ENCODE peak calls at places on chromosome 2, in nine cellular contexts. One of them, this sample, is unnamed.

GRCh38 chr2:152036611-152037469 is 62.0 kb downstream of the CACNB4 start:
- DNase-seq in WTC11: peak; percentile 78
- DNase-seq in fibroblast of the aortic adventitia: peak; percentile 83
- DNase-seq in lower lobe of right lung: peak; percentile 55
- DNase-seq in type B pancreatic cell: no peak
- DNase-seq in Calu3: peak; percentile 65
- DNase-seq in astrocyte of the spinal cord: peak; percentile 75
- DNase-seq in endothelial cell: peak; percentile 71
- DNase-seq in coronary artery: no peak
- DNase-seq in this sample: peak; percentile 77

GRCh38 chr2:218081695-218082094 is 12.6 kb downstream of the RUFY4 start:
- DNase-seq in WTC11: no peak
- DNase-seq in fibroblast of the aortic adventitia: peak; percentile 25
- DNase-seq in lower lobe of right lung: no peak
- DNase-seq in type B pancreatic cell: no peak
- DNase-seq in Calu3: no peak
- DNase-seq in astrocyte of the spinal cord: peak; percentile 6
- DNase-seq in endothelial cell: no peak
- DNase-seq in coronary artery: no peak
- DNase-seq in this sample: no peak

GRCh38 chr2:211867845-211868361 is 670.7 kb downstream of the ERBB4 start:
- DNase-seq in WTC11: no peak
- DNase-seq in fibroblast of the aortic adventitia: peak; percentile 49
- DNase-seq in lower lobe of right lung: no peak
- DNase-seq in type B pancreatic cell: no peak
- DNase-seq in Calu3: no peak
- DNase-seq in astrocyte of the spinal cord: peak; percentile 54
- DNase-seq in endothelial cell: no peak
- DNase-seq in coronary artery: no peak
- DNase-seq in this sample: no peak

GRCh38 chr2:39127973-39128372 is 7.1 kb upstream of the SOS1 start:
- DNase-seq in WTC11: no peak
- DNase-seq in fibroblast of the aortic adventitia: peak; percentile 60
- DNase-seq in lower lobe of right lung: no peak
- DNase-seq in type B pancreatic cell: no peak
- DNase-seq in Calu3: no peak
- DNase-seq in astrocyte of the spinal cord: no peak
- DNase-seq in endothelial cell: no peak
- DNase-seq in coronary artery: no peak
- DNase-seq in this sample: peak; percentile 82

GRCh38 chr2:45199973-45200372 is 190.7 kb upstream of the SIX2 start:
- DNase-seq in WTC11: no peak
- DNase-seq in fibroblast of the aortic adventitia: peak; percentile 78
- DNase-seq in lower lobe of right lung: no peak
- DNase-seq in type B pancreatic cell: no peak
- DNase-seq in Calu3: no peak
- DNase-seq in astrocyte of the spinal cord: no peak
- DNase-seq in endothelial cell: no peak
- DNase-seq in coronary artery: no peak
- DNase-seq in this sample: no peak

GRCh38 chr2:45968946-45969584 is 317.6 kb downstream of the PRKCE start:
- DNase-seq in WTC11: no peak
- DNase-seq in fibroblast of the aortic adventitia: peak; percentile 55
- DNase-seq in lower lobe of right lung: no peak
- DNase-seq in type B pancreatic cell: peak; percentile 51
- DNase-seq in Calu3: no peak
- DNase-seq in astrocyte of the spinal cord: peak; percentile 32
- DNase-seq in endothelial cell: no peak
- DNase-seq in coronary artery: peak; percentile 64
- DNase-seq in this sample: no peak

GRCh38 chr2:120551540-120551939 is 184.1 kb upstream of the GLI2 start:
- DNase-seq in WTC11: no peak
- DNase-seq in fibroblast of the aortic adventitia: no peak
- DNase-seq in lower lobe of right lung: no peak
- DNase-seq in type B pancreatic cell: no peak
- DNase-seq in Calu3: no peak
- DNase-seq in astrocyte of the spinal cord: no peak
- DNase-seq in endothelial cell: no peak
- DNase-seq in coronary artery: no peak
- DNase-seq in this sample: no peak

GRCh38 chr2:45289997-45290673 is 280.9 kb upstream of the SIX2 start:
- DNase-seq in WTC11: no peak
- DNase-seq in fibroblast of the aortic adventitia: peak; percentile 48
- DNase-seq in lower lobe of right lung: no peak
- DNase-seq in type B pancreatic cell: no peak
- DNase-seq in Calu3: no peak
- DNase-seq in astrocyte of the spinal cord: no peak
- DNase-seq in endothelial cell: no peak
- DNase-seq in coronary artery: no peak
- DNase-seq in this sample: no peak

GRCh38 chr2:240147382-240147781 is 6.9 kb upstream of the OTOS start:
- DNase-seq in WTC11: no peak
- DNase-seq in fibroblast of the aortic adventitia: no peak
- DNase-seq in lower lobe of right lung: no peak
- DNase-seq in type B pancreatic cell: no peak
- DNase-seq in Calu3: no peak
- DNase-seq in astrocyte of the spinal cord: no peak
- DNase-seq in endothelial cell: no peak
- DNase-seq in coronary artery: no peak
- DNase-seq in this sample: no peak

GRCh38 chr2:96359866-96360265 is 24.3 kb downstream of the NCAPH start:
- DNase-seq in WTC11: no peak
- DNase-seq in fibroblast of the aortic adventitia: no peak
- DNase-seq in lower lobe of right lung: no peak
- DNase-seq in type B pancreatic cell: no peak
- DNase-seq in Calu3: no peak
- DNase-seq in astrocyte of the spinal cord: no peak
- DNase-seq in endothelial cell: no peak
- DNase-seq in coronary artery: no peak
- DNase-seq in this sample: no peak

GRCh38 chr2:23456881-23457760 is 72.1 kb downstream of the KLHL29 start:
- DNase-seq in WTC11: no peak
- DNase-seq in fibroblast of the aortic adventitia: peak; percentile 46
- DNase-seq in lower lobe of right lung: no peak
- DNase-seq in type B pancreatic cell: no peak
- DNase-seq in Calu3: no peak
- DNase-seq in astrocyte of the spinal cord: no peak
- DNase-seq in endothelial cell: no peak
- DNase-seq in coronary artery: peak; percentile 58
- DNase-seq in this sample: no peak

DNA sequence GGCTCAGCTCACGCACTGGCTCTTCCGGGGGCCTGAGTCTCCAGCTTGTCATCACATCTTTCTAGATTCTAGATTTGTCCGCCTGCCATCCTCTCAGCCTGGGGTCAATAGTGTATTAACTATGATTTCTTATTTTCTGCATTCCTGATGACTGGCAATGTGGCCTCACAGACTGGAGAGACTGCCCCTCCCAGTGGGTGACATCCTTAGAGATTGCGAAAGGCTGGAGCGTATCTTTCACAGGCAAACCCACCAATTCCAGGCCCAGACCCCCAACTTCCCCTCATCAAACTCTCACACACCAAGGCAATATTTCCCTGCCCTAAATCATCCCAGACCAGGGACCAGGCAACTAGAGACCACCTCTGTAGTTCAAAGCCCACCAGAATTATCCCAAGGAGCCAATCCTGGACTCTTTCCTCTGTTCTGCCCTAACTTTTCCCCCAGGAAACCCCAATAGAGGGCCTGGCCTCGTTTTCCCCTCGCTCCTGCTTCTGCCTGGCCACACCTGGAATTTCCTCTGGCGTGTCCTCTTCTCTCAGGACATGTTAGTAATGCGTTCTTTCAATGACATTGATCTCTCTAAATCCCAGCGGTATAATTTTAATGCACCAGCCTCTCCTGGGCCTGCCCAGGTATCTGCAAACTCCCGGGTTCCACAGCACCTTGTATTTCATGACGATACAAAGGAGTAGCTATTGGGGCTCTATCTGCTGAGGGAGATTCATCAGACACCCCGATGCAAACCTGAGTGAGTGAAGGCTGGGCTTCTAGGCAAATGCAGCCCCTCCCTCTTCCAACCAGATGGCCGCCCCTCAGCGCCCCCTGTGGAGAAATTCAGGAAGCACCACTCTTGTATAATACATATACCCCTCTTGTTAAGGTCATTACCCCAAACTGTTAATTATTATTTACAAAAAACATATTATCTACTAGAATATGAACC is 2.4 kb upstream of the KCNF1 start:
- DNase-seq in WTC11: peak; percentile 81
- DNase-seq in fibroblast of the aortic adventitia: no peak
- DNase-seq in lower lobe of right lung: no peak
- DNase-seq in type B pancreatic cell: no peak
- DNase-seq in Calu3: peak; percentile 34
- DNase-seq in astrocyte of the spinal cord: no peak
- DNase-seq in endothelial cell: peak; percentile 70
- DNase-seq in coronary artery: no peak
- DNase-seq in this sample: peak; percentile 39
- TF ChIP-seq CTCF in WTC11: peak; percentile 66
- TF ChIP-seq CTCF in fibroblast of the aortic adventitia: peak; percentile 24
- TF ChIP-seq CTCF in lower lobe of right lung: peak; percentile 30
- TF ChIP-seq CTCF in type B pancreatic cell: peak; percentile 83
- TF ChIP-seq CTCF in Calu3: peak; percentile 29
- TF ChIP-seq CTCF in astrocyte of the spinal cord: peak; percentile 58
- TF ChIP-seq CTCF in endothelial cell: peak; percentile 76
- TF ChIP-seq CTCF in coronary artery: no peak
- TF ChIP-seq CTCF in this sample: peak; percentile 56

DNA sequence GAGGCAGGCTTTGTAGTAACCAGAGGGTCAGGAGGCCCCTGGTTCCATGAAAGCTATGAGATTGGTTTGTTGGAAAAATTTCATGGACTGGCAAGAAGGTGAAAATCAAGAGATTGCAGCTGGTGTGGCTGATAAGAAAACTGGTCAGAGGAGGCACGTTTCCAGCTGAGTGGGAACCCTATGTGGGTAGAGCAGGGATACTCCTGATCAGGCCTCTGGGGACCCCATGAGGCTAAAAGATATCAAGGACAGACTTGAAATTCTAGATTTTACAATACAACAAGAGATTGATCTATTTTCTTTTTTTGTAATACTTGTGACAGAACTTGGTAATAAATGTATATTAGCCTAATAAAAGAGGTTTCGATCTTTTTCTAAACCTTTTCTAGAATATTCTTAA is 1615.1 kb downstream of the DPP10 start:
- DNase-seq in WTC11: no peak
- DNase-seq in fibroblast of the aortic adventitia: no peak
- DNase-seq in lower lobe of right lung: no peak
- DNase-seq in type B pancreatic cell: no peak
- DNase-seq in Calu3: no peak
- DNase-seq in astrocyte of the spinal cord: no peak
- DNase-seq in endothelial cell: no peak
- DNase-seq in coronary artery: no peak
- DNase-seq in this sample: no peak
- TF ChIP-seq CTCF in WTC11: no peak
- TF ChIP-seq CTCF in fibroblast of the aortic adventitia: no peak
- TF ChIP-seq CTCF in lower lobe of right lung: no peak
- TF ChIP-seq CTCF in type B pancreatic cell: no peak
- TF ChIP-seq CTCF in Calu3: no peak
- TF ChIP-seq CTCF in astrocyte of the spinal cord: no peak
- TF ChIP-seq CTCF in endothelial cell: no peak
- TF ChIP-seq CTCF in coronary artery: no peak
- TF ChIP-seq CTCF in this sample: no peak

GRCh38 chr2:178800510-178800909 is 6.7 kb downstream of the TTN start:
- DNase-seq in WTC11: no peak
- DNase-seq in fibroblast of the aortic adventitia: no peak
- DNase-seq in lower lobe of right lung: no peak
- DNase-seq in type B pancreatic cell: no peak
- DNase-seq in Calu3: no peak
- DNase-seq in astrocyte of the spinal cord: no peak
- DNase-seq in endothelial cell: no peak
- DNase-seq in coronary artery: no peak
- DNase-seq in this sample: no peak

GRCh38 chr2:178799305-178799704 is 7.9 kb downstream of the TTN start:
- DNase-seq in WTC11: no peak
- DNase-seq in fibroblast of the aortic adventitia: no peak
- DNase-seq in lower lobe of right lung: no peak
- DNase-seq in type B pancreatic cell: no peak
- DNase-seq in Calu3: no peak
- DNase-seq in astrocyte of the spinal cord: no peak
- DNase-seq in endothelial cell: no peak
- DNase-seq in coronary artery: no peak
- DNase-seq in this sample: no peak

GRCh38 chr2:178806543-178806942 is 680 bp downstream of the TTN start:
- DNase-seq in WTC11: no peak
- DNase-seq in fibroblast of the aortic adventitia: no peak
- DNase-seq in lower lobe of right lung: no peak
- DNase-seq in type B pancreatic cell: no peak
- DNase-seq in Calu3: no peak
- DNase-seq in astrocyte of the spinal cord: no peak
- DNase-seq in endothelial cell: no peak
- DNase-seq in coronary artery: no peak
- DNase-seq in this sample: no peak

GRCh38 chr2:178807227-178808008 is at the start of gene TTN:
- DNase-seq in WTC11: no peak
- DNase-seq in fibroblast of the aortic adventitia: no peak
- DNase-seq in lower lobe of right lung: no peak
- DNase-seq in type B pancreatic cell: no peak
- DNase-seq in Calu3: no peak
- DNase-seq in astrocyte of the spinal cord: no peak
- DNase-seq in endothelial cell: no peak
- DNase-seq in coronary artery: no peak
- DNase-seq in this sample: no peak

DNA sequence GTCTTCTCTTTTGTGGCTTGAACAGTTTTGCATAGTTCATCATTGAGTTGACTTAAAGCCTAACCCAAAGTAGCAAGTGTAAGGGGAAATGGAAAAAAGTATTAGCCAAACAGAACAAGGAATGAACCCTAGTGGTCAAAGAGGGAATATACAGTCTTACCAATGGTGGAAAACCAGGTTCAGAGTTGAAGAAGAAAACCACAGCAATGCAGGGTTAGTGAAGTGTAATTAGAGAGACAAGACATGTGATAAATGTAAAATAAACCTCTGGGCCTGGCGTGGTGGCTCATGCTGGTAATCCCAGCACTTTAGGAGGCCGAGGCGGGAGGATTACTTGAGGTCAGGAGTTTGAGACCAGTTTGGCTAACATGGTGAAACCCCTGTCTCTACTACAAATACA is 2.4 kb downstream of the TTN start:
- DNase-seq in WTC11: no peak
- DNase-seq in fibroblast of the aortic adventitia: no peak
- DNase-seq in lower lobe of right lung: no peak
- DNase-seq in type B pancreatic cell: no peak
- DNase-seq in Calu3: no peak
- DNase-seq in astrocyte of the spinal cord: no peak
- DNase-seq in endothelial cell: no peak
- DNase-seq in coronary artery: no peak
- DNase-seq in this sample: no peak
- TF ChIP-seq CTCF in WTC11: peak; percentile 87
- TF ChIP-seq CTCF in fibroblast of the aortic adventitia: no peak
- TF ChIP-seq CTCF in lower lobe of right lung: peak; percentile 57
- TF ChIP-seq CTCF in type B pancreatic cell: peak; percentile 75
- TF ChIP-seq CTCF in Calu3: peak; percentile 56
- TF ChIP-seq CTCF in astrocyte of the spinal cord: peak; percentile 44
- TF ChIP-seq CTCF in endothelial cell: peak; percentile 86
- TF ChIP-seq CTCF in coronary artery: no peak
- TF ChIP-seq CTCF in this sample: peak; percentile 44

DNA sequence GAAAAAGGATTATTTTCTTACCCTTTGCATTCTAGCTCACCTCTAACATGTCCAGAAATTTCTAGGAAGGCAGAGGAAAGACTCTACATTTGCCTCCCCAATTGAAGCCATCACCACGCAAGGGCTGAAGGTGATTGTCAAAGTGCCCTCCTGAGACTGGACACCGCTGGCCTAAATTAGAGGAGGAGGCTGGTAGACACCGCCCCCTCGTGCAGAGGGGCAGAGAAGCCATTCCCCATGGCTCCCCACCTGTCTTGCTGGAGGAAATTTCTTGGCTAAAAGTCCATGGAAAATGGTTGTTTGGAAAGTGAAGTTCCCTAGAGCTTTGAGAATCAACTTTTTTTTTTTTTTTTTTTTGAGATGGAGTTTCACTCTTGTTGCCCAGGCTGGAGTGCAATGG is 31.3 kb upstream of the CREB1 start:
- DNase-seq in WTC11: no peak
- DNase-seq in fibroblast of the aortic adventitia: no peak
- DNase-seq in lower lobe of right lung: no peak
- DNase-seq in type B pancreatic cell: no peak
- DNase-seq in Calu3: no peak
- DNase-seq in astrocyte of the spinal cord: no peak
- DNase-seq in endothelial cell: no peak
- DNase-seq in coronary artery: no peak
- DNase-seq in this sample: no peak
- TF ChIP-seq CTCF in WTC11: no peak
- TF ChIP-seq CTCF in fibroblast of the aortic adventitia: no peak
- TF ChIP-seq CTCF in lower lobe of right lung: no peak
- TF ChIP-seq CTCF in type B pancreatic cell: no peak
- TF ChIP-seq CTCF in Calu3: no peak
- TF ChIP-seq CTCF in astrocyte of the spinal cord: no peak
- TF ChIP-seq CTCF in endothelial cell: no peak
- TF ChIP-seq CTCF in coronary artery: no peak
- TF ChIP-seq CTCF in this sample: no peak